ENCODE peak calls at places on chromosomes 16 and 17, in six cellular contexts. Q, Z, D, V, G and R are unnamed samples.

GRCh38 chr16:90001761-90002503 is 17.3 kb downstream of the DBNDD1 start:
- DNase-seq in Q (no peak), Z (no peak), D (no peak), V (no peak), G (no peak), R (no peak)

GRCh38 chr17:41871789-41872188 is 6.6 kb upstream of the KLHL11 start:
- DNase-seq in Q (no peak), Z (no peak), D (no peak), V (peak), G (no peak), R (no peak)

GRCh38 chr17:49469831-49470568 is 25.1 kb upstream of the NGFR start:
- DNase-seq in Q (no peak), Z (no peak), D (no peak), V (no peak), G (peak), R (no peak)

GRCh38 chr17:9512323-9513168 is 63.1 kb downstream of the STX8 start:
- DNase-seq in Q (peak), Z (no peak), D (no peak), V (no peak), G (no peak), R (no peak)

GRCh38 chr17:51770031-51770759 is 388.3 kb downstream of the CA10 start:
- DNase-seq in Q (no peak), Z (no peak), D (no peak), V (no peak), G (no peak), R (no peak)

GRCh38 chr16:50102046-50102756 is 36.4 kb downstream of the HEATR3 start:
- DNase-seq in Q (no peak), Z (peak), D (no peak), V (no peak), G (no peak), R (no peak)

GRCh38 chr17:69057280-69057679 is 3.4 kb downstream of the ABCA9 start:
- DNase-seq in Q (no peak), Z (no peak), D (no peak), V (no peak), G (no peak), R (no peak)

GRCh38 chr17:80422981-80423380 is 8.0 kb downstream of the ENDOV start:
- DNase-seq in Q (no peak), Z (no peak), D (no peak), V (no peak), G (peak), R (no peak)

GRCh38 chr17:34798581-34798980 is 162.7 kb downstream of the CCT6B start:
- DNase-seq in Q (no peak), Z (no peak), D (no peak), V (no peak), G (no peak), R (no peak)

GRCh38 chr17:78322858-78323455 is 36.9 kb downstream of the SOCS3 start:
- DNase-seq in Q (no peak), Z (peak), D (no peak), V (no peak), G (peak), R (no peak)

GRCh38 chr16:68064791-68065365 is 20.3 kb upstream of the NFATC3 start:
- DNase-seq in Q (peak), Z (no peak), D (peak), V (peak), G (peak), R (peak)

GRCh38 chr16:4373909-4374742 is 2.5 kb downstream of the VASN start:
- DNase-seq in Q (no peak), Z (peak), D (no peak), V (peak), G (peak), R (peak)

GRCh38 chr16:86430814-86431213 is 79.5 kb upstream of the FOXF1 start:
- DNase-seq in Q (no peak), Z (no peak), D (no peak), V (no peak), G (no peak), R (no peak)

GRCh38 chr16:1890024-1890700 is 18.2 kb upstream of the MEIOB start:
- DNase-seq in Q (no peak), Z (no peak), D (no peak), V (no peak), G (no peak), R (no peak)

GRCh38 chr16:14050297-14051027 is 20.7 kb upstream of the MRTFB start:
- DNase-seq in Q (no peak), Z (no peak), D (no peak), V (no peak), G (no peak), R (no peak)

GRCh38 chr16:8950580-8951077 is 13.1 kb downstream of the USP7 start:
- DNase-seq in Q (no peak), Z (no peak), D (no peak), V (no peak), G (no peak), R (no peak)

GRCh38 chr17:61574542-61575351 is 16.3 kb downstream of the NACA2 start:
- DNase-seq in Q (peak), Z (no peak), D (no peak), V (no peak), G (no peak), R (no peak)

GRCh38 chr17:59418732-59419166 is 87.3 kb downstream of the YPEL2 start:
- DNase-seq in Q (no peak), Z (no peak), D (no peak), V (no peak), G (no peak), R (no peak)

GRCh38 chr17:73455050-73455687 is 143.4 kb upstream of the CDC42EP4 start:
- DNase-seq in Q (no peak), Z (no peak), D (no peak), V (no peak), G (no peak), R (peak)

GRCh38 chr17:61461967-61462733 is 9.9 kb downstream of the TBX4 start:
- DNase-seq in Q (no peak), Z (no peak), D (no peak), V (no peak), G (no peak), R (no peak)

GRCh38 chr17:60695960-60696359 is 18.3 kb downstream of the BCAS3 start:
- DNase-seq in Q (no peak), Z (no peak), D (no peak), V (no peak), G (no peak), R (no peak)

GRCh38 chr17:73393962-73394361 is 82.2 kb upstream of the CDC42EP4 start:
- DNase-seq in Q (peak), Z (no peak), D (no peak), V (no peak), G (no peak), R (peak)

GRCh38 chr16:75305364-75306101 is 54.1 kb upstream of the BCAR1 start:
- DNase-seq in Q (peak), Z (peak), D (peak), V (no peak), G (peak), R (no peak)

GRCh38 chr16:78142784-78143183 is 43.3 kb downstream of the WWOX start:
- DNase-seq in Q (no peak), Z (no peak), D (no peak), V (no peak), G (no peak), R (no peak)

GRCh38 chr17:29154516-29155234 is 25.5 kb downstream of the MYO18A start:
- DNase-seq in Q (no peak), Z (no peak), D (no peak), V (no peak), G (peak), R (no peak)

GRCh38 chr16:86993426-86994110 is 323.6 kb downstream of the C16orf95 start:
- DNase-seq in Q (no peak), Z (no peak), D (no peak), V (no peak), G (no peak), R (no peak)